ENCODE peak calls at places on chromosomes 11 and 22, in ten cellular contexts. S is endothelial cell of umbilical vein; R is stimulated activated CD8-positive, alpha-beta memory T cell treated with anti-CD3 and anti-CD28 coated beads, Interleukin-12 subunit alpha, Interleukin-12 subunit beta, amount 100 ng/mL, for 1 hour; C is T-helper 9 cell; J is H9; Z is HepG2; B is cardiac muscle cell; H is tibial nerve; D is DMS153; K is mucosa of gallbladder. M is an unnamed sample.

GRCh38 chr22:23526588-23527315 is 53.3 kb downstream of the IGLL1 start:
- DNase-seq in S (no peak), R (no peak), C (no peak), J (no peak), Z (no peak), B (no peak), H (no peak), D (no peak), K (no peak), M (no peak)

GRCh38 chr11:45982656-45983470 is 60.4 kb downstream of the LARGE2 start:
- DNase-seq in S (peak; percentile 70), R (no peak), C (no peak), J (peak; percentile 87), Z (no peak), B (peak; percentile 88), H (no peak), D (peak; percentile 20), K (no peak), M (peak; percentile 19)

GRCh38 chr11:113574586-113574985 is 99.4 kb upstream of the DRD2 start:
- DNase-seq in S (no peak), R (no peak), C (no peak), J (no peak), Z (no peak), B (no peak), H (no peak), D (no peak), K (no peak), M (no peak)

GRCh38 chr11:21412652-21413383 is 743.4 kb downstream of the NELL1 start:
- DNase-seq in S (no peak), R (no peak), C (no peak), J (no peak), Z (no peak), B (no peak), H (no peak), D (no peak), K (no peak), M (peak; percentile 10)

GRCh38 chr22:46104170-46104880 is 46.0 kb upstream of the PPARA start:
- DNase-seq in S (no peak), R (no peak), C (no peak), J (no peak), Z (no peak), B (no peak), H (no peak), D (no peak), K (no peak), M (no peak)

GRCh38 chr11:19329910-19330309 is 89.2 kb upstream of the E2F8 start:
- DNase-seq in S (no peak), R (no peak), C (no peak), J (no peak), Z (no peak), B (no peak), H (no peak), D (no peak), K (no peak), M (no peak)

GRCh38 chr11:68436985-68437926 is 23.3 kb upstream of the PPP6R3 start:
- DNase-seq in S (peak; percentile 87), R (no peak), C (no peak), J (no peak), Z (no peak), B (peak; percentile 89), H (no peak), D (no peak), K (no peak), M (no peak)

GRCh38 chr11:12478743-12479142 is 101.4 kb downstream of the PARVA start:
- DNase-seq in S (no peak), R (no peak), C (no peak), J (no peak), Z (peak; percentile 19), B (peak; percentile 65), H (no peak), D (no peak), K (no peak), M (no peak)

GRCh38 chr22:38955250-38955775 is 2.1 kb upstream of the APOBEC3A start:
- DNase-seq in S (no peak), R (no peak), C (no peak), J (peak; percentile 25), Z (no peak), B (no peak), H (no peak), D (no peak), K (no peak), M (no peak)

GRCh38 chr22:50294319-50294656 is 13.2 kb downstream of the PLXNB2 start:
- DNase-seq in S (no peak), R (no peak), C (no peak), J (no peak), Z (no peak), B (no peak), H (no peak), D (no peak), K (no peak), M (no peak)

GRCh38 chr11:65861533-65862183 is 1.4 kb downstream of the MUS81 start:
- DNase-seq in S (no peak), R (no peak), C (no peak), J (peak; percentile 23), Z (no peak), B (no peak), H (no peak), D (no peak), K (no peak), M (no peak)

GRCh38 chr22:45511847-45512261 is 9.2 kb downstream of the FBLN1 start:
- DNase-seq in S (no peak), R (no peak), C (no peak), J (no peak), Z (no peak), B (peak; percentile 93), H (peak; percentile 73), D (no peak), K (peak; percentile 66), M (no peak)

GRCh38 chr11:65718964-65719492 is 1.6 kb downstream of the RNASEH2C start:
- DNase-seq in S (no peak), R (no peak), C (no peak), J (no peak), Z (no peak), B (peak; percentile 42), H (no peak), D (no peak), K (no peak), M (no peak)

GRCh38 chr11:131446657-131447056 is 76.2 kb downstream of the NTM start:
- DNase-seq in S (no peak), R (no peak), C (no peak), J (no peak), Z (no peak), B (no peak), H (no peak), D (no peak), K (no peak), M (no peak)

GRCh38 chr11:17734418-17734911 is at the start of gene KCNC1:
- DNase-seq in S (peak; percentile 27), R (no peak), C (no peak), J (peak; percentile 56), Z (no peak), B (peak; percentile 55), H (no peak), D (peak; percentile 49), K (no peak), M (peak; percentile 53)

GRCh38 chr22:33969052-33969451 is 48.8 kb upstream of the LARGE1 start:
- DNase-seq in S (no peak), R (no peak), C (no peak), J (no peak), Z (no peak), B (no peak), H (no peak), D (no peak), K (no peak), M (no peak)

GRCh38 chr22:32158712-32159533 is at the start of gene C22orf42:
- DNase-seq in S (no peak), R (no peak), C (no peak), J (peak; percentile 62), Z (no peak), B (no peak), H (peak; percentile 0), D (no peak), K (no peak), M (no peak)

GRCh38 chr11:125724125-125724524 is 22.0 kb upstream of the PATE1 start:
- DNase-seq in S (peak; percentile 49), R (no peak), C (no peak), J (no peak), Z (peak; percentile 22), B (peak; percentile 65), H (no peak), D (peak; percentile 19), K (no peak), M (peak; percentile 6)

GRCh38 chr22:37569009-37569920 is 9.0 kb downstream of the CDC42EP1 start:
- DNase-seq in S (no peak), R (no peak), C (no peak), J (peak; percentile 81), Z (peak; percentile 90), B (no peak), H (no peak), D (no peak), K (peak; percentile 87), M (no peak)

GRCh38 chr11:114562166-114562916 is 2.7 kb upstream of the NXPE1 start:
- DNase-seq in S (peak; percentile 44), R (no peak), C (no peak), J (no peak), Z (no peak), B (peak; percentile 68), H (no peak), D (no peak), K (no peak), M (no peak)

GRCh38 chr22:23833017-23833795 is 5.6 kb downstream of the DERL3 start:
- DNase-seq in S (no peak), R (no peak), C (no peak), J (no peak), Z (no peak), B (no peak), H (no peak), D (no peak), K (no peak), M (no peak)

GRCh38 chr11:121476379-121477032 is 23.7 kb upstream of the SORL1-AS1 start:
- DNase-seq in S (no peak), R (no peak), C (no peak), J (no peak), Z (peak; percentile 83), B (no peak), H (no peak), D (peak; percentile 93), K (peak; percentile 25), M (no peak)

GRCh38 chr11:33413296-33413695 is 156.1 kb downstream of the HIPK3 start:
- DNase-seq in S (no peak), R (no peak), C (no peak), J (no peak), Z (no peak), B (no peak), H (no peak), D (no peak), K (no peak), M (no peak)

M was measured in NCI-H524.